ENCODE peak calls at places on chromosomes 6 and 20, in nine cellular contexts. C is OCI-LY7; Z is sigmoid colon; Q is RWPE1; S is stimulated activated naive B cell treated with anti-CD40 and anti-IgM and Interleukin-4, amounts not matched to agents 10 μg/mL and 1 μg/mL and 100 μg/mL, for 72 hours; P is substantia nigra; E is H54; L is mesendoderm; T is Daoy. O is an unnamed sample.
A peak's percentile ranks its signal among the peaks of the same experiment; 100 is the strongest.

GRCh38 chr6:44122821-44123220 is 4.4 kb downstream of the MRPL14 start:
- DNase-seq in T (no peak), C (peak; percentile 12), S (no peak), L (no peak), Q (no peak), Z (no peak), P (no peak), E (no peak), O (no peak)

GRCh38 chr6:69489970-69490369 is 306.8 kb downstream of the LMBRD1 start:
- DNase-seq in T (no peak), L (no peak), Z (no peak), S (no peak), P (no peak), Q (no peak), C (no peak), E (no peak), O (no peak)

GRCh38 chr20:19934792-19935491 is 82.2 kb upstream of the NAA20 start:
- DNase-seq in L (no peak), Z (peak; percentile 79), Q (peak; percentile 50), C (no peak), S (peak; percentile 66), T (no peak), P (peak; percentile 63), E (no peak), O (peak; percentile 86)

GRCh38 chr6:67016921-67017460 is 1310.0 kb upstream of the EYS start:
- DNase-seq in Z (no peak), C (no peak), S (no peak), T (no peak), Q (no peak), L (no peak), E (no peak), P (no peak), O (no peak)

GRCh38 chr6:15400572-15401004 is 154.7 kb downstream of the JARID2 start:
- DNase-seq in Z (peak; percentile 81), L (peak; percentile 56), P (peak; percentile 64), C (no peak), Q (no peak), S (no peak), E (no peak), T (no peak), O (no peak)

GRCh38 chr20:52490715-52491430 is 299.3 kb upstream of the ZFP64 start:
- DNase-seq in L (peak; percentile 85), P (no peak), Z (no peak), S (no peak), C (no peak), E (peak; percentile 4), Q (peak; percentile 77), T (peak; percentile 80), O (no peak)

GRCh38 chr6:147161974-147162495 is 42.2 kb upstream of the STXBP5 start:
- DNase-seq in C (no peak), S (no peak), L (no peak), E (no peak), Z (no peak), T (peak; percentile 76), P (no peak), Q (peak; percentile 60), O (peak; percentile 22)

GRCh38 chr6:40350193-40350941 is 236.8 kb downstream of the LRFN2 start:
- DNase-seq in C (no peak), E (no peak), S (no peak), P (no peak), L (no peak), T (no peak), Z (no peak), Q (no peak), O (no peak)

GRCh38 chr6:10720229-10720959 is 2.5 kb upstream of the TMEM14C start:
- DNase-seq in Z (peak; percentile 61), C (no peak), E (no peak), T (no peak), L (no peak), S (peak; percentile 59), P (peak; percentile 13), Q (peak; percentile 15), O (no peak)

GRCh38 chr20:57595041-57596030 is 24.9 kb downstream of the ZBP1 start:
- DNase-seq in Q (no peak), P (no peak), Z (no peak), C (no peak), S (no peak), T (no peak), E (no peak), L (no peak), O (no peak)

GRCh38 chr6:25692472-25692871 is 40.5 kb downstream of the SCGN start:
- DNase-seq in L (peak; percentile 8), T (no peak), E (no peak), Q (no peak), S (no peak), P (no peak), C (no peak), Z (no peak), O (no peak)

GRCh38 chr20:32390999-32391398 is 32.9 kb downstream of the ASXL1 start:
- DNase-seq in Z (no peak), T (no peak), Q (no peak), E (no peak), C (no peak), L (no peak), S (no peak), P (no peak), O (no peak)

GRCh38 chr20:59823030-59823423 is 110.4 kb downstream of the SYCP2 start:
- DNase-seq in Q (no peak), C (no peak), Z (no peak), E (no peak), S (no peak), L (no peak), P (no peak), T (no peak), O (no peak)

GRCh38 chr6:53424300-53424699 is 75.5 kb upstream of the ELOVL5 start:
- DNase-seq in P (no peak), Q (no peak), Z (no peak), S (no peak), L (no peak), E (no peak), C (no peak), T (no peak), O (no peak)

GRCh38 chr20:54257090-54257816 is 49.4 kb downstream of the PFDN4 start:
- DNase-seq in L (peak; percentile 83), C (no peak), P (no peak), Q (peak; percentile 97), T (peak; percentile 78), E (no peak), Z (no peak), S (no peak), O (no peak)

O was measured in LoVo.